ENCODE peak calls at places on chromosomes 7 and 10, in four cellular contexts. S is cardiac fibroblast, T is bronchial epithelial cell, I is adrenal gland. G is an unnamed sample.

GRCh38 chr7:21352540-21353387 is 75.1 kb upstream of the SP4 start:
- DNase-seq in S (no peak), T (no peak), I (no peak), G (no peak)

GRCh38 chr10:100825946-100826660 is 80.7 kb downstream of the PAX2 start:
- DNase-seq in S (no peak), T (no peak), I (no peak), G (no peak)

GRCh38 chr7:15399446-15399845 is 162.4 kb downstream of the AGMO start:
- DNase-seq in S (peak; percentile 3), T (no peak), I (no peak), G (no peak)

GRCh38 chr10:102645741-102646609 is 1.7 kb downstream of the TRIM8 start:
- DNase-seq in S (peak; percentile 95), T (peak; percentile 95), I (peak; percentile 79), G (peak; percentile 68)

GRCh38 chr7:7808156-7808555 is 89.7 kb upstream of the RPA3 start:
- DNase-seq in S (peak; percentile 61), T (peak; percentile 81), I (no peak), G (no peak)

GRCh38 chr7:96484845-96485244 is 162.9 kb upstream of the SLC25A13 start:
- DNase-seq in S (no peak), T (peak; percentile 12), I (no peak), G (no peak)

GRCh38 chr10:101939718-101940117 is 96.1 kb upstream of the KCNIP2 start:
- DNase-seq in S (peak; percentile 12), T (no peak), I (no peak), G (no peak)

GRCh38 chr7:157652954-157653826 is 316.4 kb downstream of the DNAJB6 start:
- DNase-seq in S (no peak), T (no peak), I (no peak), G (no peak)

GRCh38 chr7:30656006-30656575 is 26.2 kb downstream of the CRHR2 start:
- DNase-seq in S (no peak), T (no peak), I (no peak), G (no peak)

GRCh38 chr10:126082067-126082466 is 185.7 kb downstream of the FANK1 start:
- DNase-seq in S (no peak), T (no peak), I (no peak), G (no peak)

GRCh38 chr10:90222372-90222771 is 521.0 kb downstream of the KIF20B start:
- DNase-seq in S (peak; percentile 43), T (peak; percentile 85), I (no peak), G (no peak)

GRCh38 chr7:22555476-22555875 is 55.5 kb upstream of the STEAP1B start:
- DNase-seq in S (no peak), T (no peak), I (no peak), G (no peak)

GRCh38 chr7:92717601-92717981 is 118.8 kb downstream of the CDK6 start:
- DNase-seq in S (no peak), T (no peak), I (no peak), G (no peak)

DNA sequence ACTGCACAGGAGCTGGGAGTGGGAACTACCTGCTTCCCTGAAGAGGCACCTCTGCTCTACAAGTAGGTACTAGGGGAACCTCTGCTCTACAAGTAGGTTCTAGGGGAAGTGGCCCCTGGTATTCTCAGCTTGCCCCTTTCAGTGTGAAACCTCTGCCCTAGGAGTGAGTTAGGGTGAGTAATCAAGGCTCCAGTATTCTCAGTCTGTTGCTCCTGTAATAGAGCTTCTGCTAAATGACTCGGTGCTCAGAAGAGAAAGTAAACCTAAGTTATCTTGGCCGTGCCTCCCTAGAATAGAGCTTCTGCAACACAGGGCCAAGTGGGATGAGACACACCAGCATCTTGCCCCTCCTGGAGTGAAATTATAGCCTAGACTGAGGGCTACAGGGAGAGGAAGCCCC is 13.4 kb upstream of the RASSF4 start:
- DNase-seq in S (no peak), T (no peak), I (no peak), G (no peak)
- H3K4me3 ChIP-seq in S (no peak overlapping the region), T (no peak overlapping the region), I (no peak overlapping the region), G (no peak overlapping the region)

DNA sequence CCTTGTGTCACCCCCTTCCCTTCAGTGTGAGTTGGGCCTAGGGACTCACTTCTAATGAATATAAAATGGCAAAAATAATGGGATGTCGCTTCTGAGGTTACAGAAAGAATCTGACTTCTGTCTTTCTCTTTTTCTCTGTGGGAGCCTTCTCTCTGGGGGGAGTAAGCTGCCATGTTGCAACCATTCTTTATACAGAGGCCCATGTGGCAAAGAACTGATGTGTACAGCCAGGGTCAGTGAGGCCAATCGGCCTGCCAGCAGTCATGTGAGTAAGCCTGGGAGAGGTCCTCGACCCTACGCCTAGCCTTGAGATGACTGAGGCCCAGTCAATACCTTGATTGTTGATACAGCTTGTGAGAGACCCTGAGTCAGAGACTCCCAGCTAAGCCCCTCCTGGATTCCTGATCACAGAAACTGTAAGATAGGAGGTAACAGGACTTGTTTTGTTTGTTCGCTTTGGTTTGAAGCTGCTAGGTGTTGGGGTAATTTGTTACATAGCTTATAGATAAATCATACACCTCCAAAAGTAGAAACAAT is 1.7 kb downstream of the TCAF1 start:
- DNase-seq in S (no peak), T (peak; percentile 52), I (peak; percentile 43), G (no peak)
- H3K4me3 ChIP-seq in S (peak overlapping the region; percentile 88), T (no peak overlapping the region), I (no peak overlapping the region), G (peak overlapping the region; percentile 79)

GRCh38 chr7:17105701-17106100 is 192.8 kb upstream of the AHR start:
- DNase-seq in S (peak; percentile 11), T (no peak), I (no peak), G (no peak)

GRCh38 chr7:17099083-17099973 is 199.1 kb upstream of the AHR start:
- DNase-seq in S (peak; percentile 90), T (peak; percentile 99), I (peak; percentile 68), G (no peak)

GRCh38 chr7:17103984-17104383 is 194.5 kb upstream of the AHR start:
- DNase-seq in S (peak; percentile 19), T (no peak), I (no peak), G (no peak)

GRCh38 chr7:17101207-17101696 is 197.2 kb upstream of the AHR start:
- DNase-seq in S (no peak), T (no peak), I (no peak), G (no peak)

GRCh38 chr7:17103170-17103569 is 195.3 kb upstream of the AHR start:
- DNase-seq in S (no peak), T (no peak), I (no peak), G (no peak)
- H3K4me3 ChIP-seq in S (no peak overlapping the region), T (no peak overlapping the region), I (no peak overlapping the region), G (no peak overlapping the region)

GRCh38 chr10:18142151-18142550 is 1.9 kb downstream of the CACNB2 start:
- DNase-seq in S (no peak), T (no peak), I (no peak), G (no peak)

GRCh38 chr10:18140149-18140956 is at the start of gene CACNB2:
- DNase-seq in S (peak; percentile 68), T (no peak), I (peak; percentile 65), G (no peak)

GRCh38 chr10:18144928-18145327 is 4.7 kb downstream of the CACNB2 start:
- DNase-seq in S (peak; percentile 56), T (peak; percentile 7), I (no peak), G (no peak)

GRCh38 chr10:18137111-18137510 is 3.1 kb upstream of the CACNB2 start:
- DNase-seq in S (no peak), T (no peak), I (no peak), G (no peak)

GRCh38 chr10:18140957-18141888 is 999 bp downstream of the CACNB2 start:
- DNase-seq in S (peak; percentile 16), T (peak; percentile 10), I (no peak), G (no peak)
- H3K4me3 ChIP-seq in S (peak overlapping the region; percentile 56), T (peak overlapping the region; percentile 23), I (no peak overlapping the region), G (peak overlapping the region; percentile 85)

GRCh38 chr7:135211179-135211945 is at the start of gene WDR91:
- DNase-seq in S (peak; percentile 94), T (peak; percentile 80), I (peak; percentile 98), G (peak; percentile 78)

GRCh38 chr7:135210818-135211178 is 528 bp downstream of the WDR91 start:
- DNase-seq in S (peak; percentile 32), T (no peak), I (no peak), G (no peak)

GRCh38 chr7:135208417-135208793 is 2.9 kb downstream of the WDR91 start:
- DNase-seq in S (no peak), T (no peak), I (no peak), G (no peak)

GRCh38 chr7:135207739-135208416 is 3.4 kb downstream of the WDR91 start:
- DNase-seq in S (no peak), T (no peak), I (no peak), G (no peak)

DNA sequence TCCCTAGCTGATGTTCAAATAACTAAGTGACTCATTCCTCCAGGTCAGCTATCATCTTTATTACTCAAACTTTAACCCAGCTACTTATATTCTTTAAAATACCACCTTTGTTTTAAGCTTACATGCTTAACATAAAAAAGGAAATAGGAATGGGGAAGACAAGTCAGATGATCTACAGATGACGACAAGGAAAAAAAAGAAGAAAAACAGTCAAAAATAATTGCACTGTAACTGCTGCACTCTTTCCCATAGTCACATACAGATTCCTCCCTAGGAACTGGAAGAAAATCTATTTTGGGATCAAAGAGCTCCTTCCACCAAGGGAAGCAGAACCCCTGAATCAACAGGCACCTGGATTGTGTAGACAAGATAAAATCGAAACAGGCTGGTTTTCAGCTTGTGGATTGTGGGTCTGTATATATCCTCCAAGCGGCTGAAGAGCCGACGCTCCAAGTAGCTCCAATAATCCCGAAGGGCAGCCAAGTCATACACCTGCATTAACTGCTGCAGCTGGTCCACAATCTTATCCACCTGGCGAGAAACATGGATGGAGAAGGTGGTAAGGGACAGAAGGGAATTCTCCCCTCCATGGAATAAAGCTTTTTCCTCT is 2.0 kb downstream of the WDR91 start:
- DNase-seq in S (no peak), T (no peak), I (no peak), G (no peak)
- H3K4me3 ChIP-seq in S (no peak overlapping the region), T (peak overlapping the region; percentile 3), I (no peak overlapping the region), G (peak overlapping the region; percentile 15)

GRCh38 chr10:131426530-131426898 is 115.0 kb upstream of the TCERG1L start:
- DNase-seq in S (no peak), T (no peak), I (no peak), G (no peak)
- H3K4me3 ChIP-seq in S (no peak overlapping the region), T (no peak overlapping the region), I (no peak overlapping the region), G (no peak overlapping the region)

DNA sequence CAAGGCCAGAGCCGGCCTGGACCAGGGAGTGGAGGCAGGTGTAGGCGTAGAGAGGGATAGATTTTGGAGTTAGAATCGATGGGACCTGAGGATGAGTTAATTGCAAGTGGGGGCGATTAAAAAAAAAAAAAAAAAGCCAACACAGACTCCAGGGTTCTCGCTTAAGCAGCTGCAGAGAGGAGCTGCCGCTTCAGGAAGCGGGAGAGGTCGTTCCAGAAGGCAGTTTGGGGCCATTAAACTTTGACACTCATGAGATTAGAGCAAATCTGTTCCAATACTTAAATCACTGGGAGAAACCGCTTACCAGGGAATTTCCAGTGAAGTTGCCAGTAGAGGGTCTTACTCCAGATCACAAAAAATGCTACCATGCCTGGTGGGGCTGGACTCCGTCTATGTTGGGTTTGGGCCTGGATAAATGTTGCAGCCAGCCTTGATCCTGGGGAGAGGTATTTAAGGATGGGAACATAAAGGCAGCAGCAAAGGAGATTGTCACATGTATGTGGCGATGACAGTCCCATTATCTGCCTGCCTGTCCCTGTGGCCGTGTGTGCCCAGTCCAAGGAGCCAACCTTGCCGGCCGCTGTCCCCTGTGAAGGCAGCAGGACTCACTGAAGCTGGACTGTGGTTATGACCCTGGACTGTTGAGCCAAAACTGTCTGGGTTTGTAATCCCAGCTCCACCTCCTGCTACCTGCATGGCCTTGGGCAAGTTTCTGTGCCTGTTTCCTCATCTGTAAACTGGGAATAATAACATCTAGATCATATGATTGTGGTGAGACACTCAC is 23.9 kb upstream of the GRID1 start:
- DNase-seq in S (no peak), T (no peak), I (no peak), G (no peak)
- H3K4me3 ChIP-seq in S (no peak overlapping the region), T (no peak overlapping the region), I (no peak overlapping the region), G (no peak overlapping the region)